ENCODE peak calls at places on chromosomes 5 and 9, in five cellular contexts. W is ascending aorta, U is PC-9, N is tibial artery, L is astrocyte of the cerebellum. O is an unnamed sample.
A peak's percentile ranks its signal among the peaks of the same experiment; 100 is the strongest.

GRCh38 chr9:85600675-85601263 is 141.0 kb downstream of the AGTPBP1 start:
- DNase-seq in W (no peak), U (no peak), N (no peak), L (no peak), O (no peak)

GRCh38 chr9:133981958-133982681 is 10.0 kb downstream of the VAV2 start:
- DNase-seq in W (no peak), U (no peak), N (no peak), L (no peak), O (no peak)

GRCh38 chr5:79973511-79973910 is 17.6 kb downstream of the MTX3 start:
- DNase-seq in W (no peak), U (no peak), N (no peak), L (no peak), O (no peak)

GRCh38 chr9:95137587-95138145 is 179.8 kb downstream of the FANCC start:
- DNase-seq in W (no peak), U (no peak), N (no peak), L (no peak), O (no peak)

GRCh38 chr5:132274050-132274869 is 16.8 kb downstream of the PDLIM4 start:
- DNase-seq in W (peak; percentile 57), U (no peak), N (no peak), L (no peak), O (no peak)

GRCh38 chr9:76616780-76617179 is 147.5 kb upstream of the PCA3 start:
- DNase-seq in W (no peak), U (no peak), N (no peak), L (no peak), O (no peak)

GRCh38 chr5:30607301-30607700 is 586.2 kb upstream of the CDH6 start:
- DNase-seq in W (no peak), U (no peak), N (no peak), L (no peak), O (no peak)

GRCh38 chr5:79157289-79157688 is 45.7 kb downstream of the BHMT start:
- DNase-seq in W (no peak), U (no peak), N (no peak), L (no peak), O (no peak)

GRCh38 chr5:150363185-150363584 is 5.7 kb downstream of the TCOF1 start:
- DNase-seq in W (no peak), U (no peak), N (no peak), L (no peak), O (no peak)

GRCh38 chr5:134136771-134137170 is 22.3 kb downstream of the TCF7 start:
- DNase-seq in W (peak; percentile 27), U (no peak), N (peak; percentile 34), L (no peak), O (no peak)
- H3K4me3 ChIP-seq in W (no peak overlapping the region), U (no peak overlapping the region), N (no peak overlapping the region), L (no peak overlapping the region), O (no peak overlapping the region)

GRCh38 chr5:172872997-172873491 is 39.0 kb downstream of the ERGIC1 start:
- DNase-seq in W (peak; percentile 96), U (no peak), N (peak; percentile 95), L (peak; percentile 46), O (no peak)
- H3K4me3 ChIP-seq in W (peak overlapping the region; percentile 33), U (no peak overlapping the region), N (peak overlapping the region; percentile 12), L (no peak overlapping the region), O (no peak overlapping the region)

GRCh38 chr5:54719384-54720306 is 202.1 kb downstream of the SNX18 start:
- DNase-seq in W (peak; percentile 85), U (no peak), N (no peak), L (peak; percentile 71), O (no peak)
- H3K4me3 ChIP-seq in W (peak overlapping the region; percentile 22), U (no peak overlapping the region), N (no peak overlapping the region), L (no peak overlapping the region), O (no peak overlapping the region)

GRCh38 chr9:72141484-72141883 is 7.8 kb upstream of the GDA start:
- DNase-seq in W (no peak), U (no peak), N (no peak), L (no peak), O (no peak)
- H3K4me3 ChIP-seq in W (no peak overlapping the region), U (no peak overlapping the region), N (no peak overlapping the region), L (no peak overlapping the region), O (no peak overlapping the region)

GRCh38 chr5:37055383-37055990 is 178.9 kb downstream of the NIPBL start:
- DNase-seq in W (no peak), U (no peak), N (no peak), L (no peak), O (no peak)

GRCh38 chr5:37056762-37057161 is 180.2 kb downstream of the NIPBL start:
- DNase-seq in W (no peak), U (no peak), N (no peak), L (no peak), O (no peak)

GRCh38 chr5:37060030-37060429 is 183.5 kb downstream of the NIPBL start:
- DNase-seq in W (no peak), U (no peak), N (no peak), L (no peak), O (no peak)

DNA sequence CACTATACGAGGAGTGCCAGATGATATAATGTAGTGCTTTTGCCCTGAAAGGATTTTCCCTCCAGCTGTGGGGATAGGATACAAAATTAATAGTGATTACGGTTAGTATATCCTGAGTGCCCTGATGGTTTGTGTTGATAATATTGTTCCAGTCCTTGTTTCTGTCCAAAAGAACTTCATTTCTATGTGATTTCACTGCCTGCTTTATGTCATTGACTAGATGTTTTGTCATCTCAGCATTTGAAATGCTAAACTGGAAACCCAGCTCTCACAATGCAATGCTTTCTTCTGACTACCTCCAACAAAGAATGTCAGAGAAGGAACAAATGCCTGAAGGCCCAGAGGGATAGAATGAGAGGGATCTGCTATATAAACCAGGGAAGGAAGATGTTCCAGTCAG is 177.8 kb downstream of the NIPBL start:
- DNase-seq in W (no peak), U (no peak), N (no peak), L (no peak), O (no peak)
- H3K4me3 ChIP-seq in W (no peak overlapping the region), U (no peak overlapping the region), N (no peak overlapping the region), L (no peak overlapping the region), O (no peak overlapping the region)

DNA sequence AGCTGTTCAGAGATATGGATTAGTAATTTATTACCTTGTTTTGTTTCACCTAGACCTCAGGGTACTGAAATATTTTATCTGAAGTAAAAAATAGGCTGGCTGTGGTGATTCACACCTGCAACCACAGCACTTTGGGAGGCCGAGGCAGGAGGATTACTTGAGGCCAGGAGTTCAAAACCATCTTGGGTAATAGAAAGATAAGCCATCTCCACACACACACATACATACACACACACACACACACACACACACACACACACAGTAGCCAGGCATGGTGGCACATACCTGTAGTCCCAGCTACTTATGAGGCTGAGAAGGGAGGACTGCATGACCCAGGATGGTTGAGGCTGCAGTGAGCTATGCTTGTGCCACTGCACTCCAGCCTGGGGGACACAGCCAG is 3.7 kb downstream of the ANXA2R start:
- DNase-seq in W (no peak), U (no peak), N (no peak), L (no peak), O (no peak)
- H3K4me3 ChIP-seq in W (no peak overlapping the region), U (no peak overlapping the region), N (no peak overlapping the region), L (peak overlapping the region; percentile 42), O (peak overlapping the region; percentile 65)

DNA sequence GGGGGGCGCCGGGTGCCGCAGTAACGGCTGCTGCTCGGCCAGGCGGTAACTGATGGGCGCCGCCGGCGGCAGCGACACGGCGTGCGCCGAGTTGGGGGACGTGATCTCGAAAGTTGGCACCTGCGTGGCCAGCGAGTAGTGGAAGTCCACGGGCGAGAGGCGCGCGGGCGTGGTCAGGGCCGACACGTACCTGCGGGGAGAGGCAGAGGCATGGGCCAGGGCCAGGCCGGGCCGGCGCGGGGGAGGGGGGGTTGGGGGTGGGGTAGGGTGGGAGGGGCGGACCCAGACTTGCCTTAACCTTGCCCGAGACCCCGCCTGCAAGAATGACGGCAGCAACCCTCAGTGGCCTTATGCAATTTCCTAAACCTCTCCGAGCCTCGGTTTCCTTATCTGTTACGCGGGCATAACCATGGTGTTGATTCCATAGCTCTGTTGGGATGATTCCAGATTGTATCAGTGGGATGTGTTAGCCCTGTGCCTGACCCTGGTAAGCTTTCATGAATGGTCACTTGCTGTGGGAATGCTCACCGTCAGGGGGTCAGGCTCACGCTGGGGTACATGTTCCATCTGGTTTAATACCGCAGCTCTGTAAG is 53.0 kb downstream of the PSD2 start:
- DNase-seq in W (no peak), U (no peak), N (peak; percentile 69), L (no peak), O (no peak)
- H3K4me3 ChIP-seq in W (peak overlapping the region; percentile 90), U (no peak overlapping the region), N (peak overlapping the region; percentile 82), L (peak overlapping the region; percentile 39), O (no peak overlapping the region)

DNA sequence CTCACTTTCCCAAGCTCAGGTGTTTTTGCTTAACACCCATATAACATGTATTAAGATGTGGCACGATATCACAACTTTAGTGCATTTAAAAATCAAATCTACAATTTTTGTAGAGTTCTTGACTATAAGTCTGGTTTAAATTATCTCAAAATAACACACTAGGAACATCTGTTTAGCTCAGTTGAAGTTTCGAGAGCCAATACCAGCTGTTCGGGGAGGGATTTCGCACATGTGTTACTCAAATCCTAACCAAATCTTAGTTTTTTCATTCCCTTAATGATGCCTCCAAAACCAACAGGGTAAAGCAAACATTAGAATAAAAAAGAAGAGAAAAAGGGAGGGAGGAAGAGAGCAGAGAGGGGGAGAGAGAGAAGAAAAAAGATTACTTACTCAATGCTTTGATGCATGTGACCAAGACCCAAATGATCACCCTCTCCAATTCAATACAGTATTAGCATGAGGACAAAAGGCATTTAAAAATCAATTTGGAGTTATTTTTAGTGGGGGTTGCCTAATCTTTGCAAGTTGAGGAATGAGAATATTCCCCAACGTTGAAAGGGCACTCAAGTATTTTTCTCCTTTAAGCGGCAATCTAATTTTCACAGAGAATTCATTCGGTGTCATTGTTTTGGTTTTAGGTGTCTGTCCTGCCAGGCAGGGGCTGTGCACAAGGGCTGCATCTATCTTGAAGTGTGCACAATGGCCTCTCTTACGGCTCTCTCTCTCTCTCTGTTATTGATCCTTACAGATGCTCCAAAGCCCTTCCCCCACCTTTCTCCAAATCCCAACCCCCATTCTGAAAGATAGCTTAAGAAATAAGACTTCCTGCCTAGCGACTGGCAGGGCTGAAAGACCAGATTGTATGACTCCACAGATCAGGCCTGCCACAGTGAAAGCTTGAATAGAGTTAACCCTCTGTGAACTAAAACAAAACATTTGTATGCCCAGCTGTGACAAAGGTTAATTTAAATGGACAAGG is 86.2 kb upstream of the NR5A1 start:
- DNase-seq in W (no peak), U (no peak), N (no peak), L (no peak), O (no peak)
- H3K4me3 ChIP-seq in W (no peak overlapping the region), U (no peak overlapping the region), N (no peak overlapping the region), L (no peak overlapping the region), O (no peak overlapping the region)

DNA sequence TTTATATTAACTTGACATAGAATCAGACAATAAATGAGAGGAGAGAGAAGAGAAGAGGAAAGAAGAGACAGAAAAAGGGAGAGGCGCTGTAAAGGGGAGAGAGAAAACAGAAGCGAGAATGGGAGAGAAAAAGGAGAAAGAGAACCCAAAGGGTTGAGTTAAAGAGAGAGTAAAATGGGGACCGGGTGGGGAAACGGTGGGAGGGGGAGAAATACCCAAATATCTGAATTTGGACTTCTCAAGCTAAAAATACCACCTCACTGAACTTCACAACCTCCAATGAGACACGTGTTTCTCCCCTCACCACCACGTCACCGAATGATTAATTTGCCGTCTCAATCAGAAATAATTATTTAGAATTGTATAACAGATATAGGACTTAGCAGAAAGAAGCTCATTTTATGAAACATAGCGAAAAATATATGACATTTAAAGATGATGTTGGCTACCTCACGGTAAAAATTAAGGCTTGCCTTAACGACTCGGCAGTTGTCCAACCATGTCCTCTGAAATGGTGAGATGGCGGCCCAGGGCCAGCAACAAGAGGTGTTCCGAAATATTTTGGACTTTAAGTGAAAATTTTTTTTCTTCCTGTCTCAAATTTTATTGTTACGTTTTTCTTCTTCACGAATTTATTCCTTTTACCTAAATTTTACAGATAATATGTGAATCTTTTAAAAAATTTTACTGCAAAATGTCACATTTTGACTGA is 204.0 kb downstream of the MEF2C start:
- DNase-seq in W (no peak), U (no peak), N (no peak), L (no peak), O (no peak)
- H3K4me3 ChIP-seq in W (no peak overlapping the region), U (no peak overlapping the region), N (no peak overlapping the region), L (peak overlapping the region; percentile 68), O (no peak overlapping the region)